ENCODE peak calls at places on chromosomes 16 and 17, in six cellular contexts. I, G, H, Y, P and A are unnamed samples.

GRCh38 chr16:20568404-20568803 is 7.8 kb downstream of the ACSM2B start:
- DNase-seq in I (no peak), H (no peak), P (no peak), G (no peak), Y (no peak), A (no peak)

GRCh38 chr17:36808181-36808661 is 129.1 kb upstream of the LHX1 start:
- DNase-seq in G (no peak), I (no peak), Y (no peak), P (no peak), H (peak; percentile 24), A (no peak)

GRCh38 chr17:44067547-44067945 is 1.1 kb upstream of the LSM12 start:
- DNase-seq in I (no peak), H (no peak), P (no peak), G (no peak), Y (no peak), A (no peak)

GRCh38 chr16:30490210-30490609 is 17.7 kb downstream of the ITGAL start:
- DNase-seq in H (no peak), G (no peak), P (no peak), Y (no peak), I (no peak), A (no peak)

GRCh38 chr17:57810740-57811632 is 38.9 kb downstream of the MRPS23 start:
- DNase-seq in H (peak; percentile 77), I (peak; percentile 48), G (peak; percentile 19), P (no peak), Y (no peak), A (peak; percentile 31)

GRCh38 chr17:32298721-32299578 is 33.3 kb downstream of the RHBDL3 start:
- DNase-seq in G (no peak), Y (no peak), H (peak; percentile 99), I (no peak), P (no peak), A (no peak)

GRCh38 chr17:77872199-77872598 is 86.3 kb upstream of the TNRC6C start:
- DNase-seq in P (no peak), G (no peak), H (no peak), I (no peak), Y (no peak), A (no peak)

GRCh38 chr17:27603870-27604794 is 26.9 kb upstream of the LGALS9 start:
- DNase-seq in H (no peak), G (no peak), Y (no peak), P (no peak), I (no peak), A (no peak)

GRCh38 chr16:50643192-50643591 is 37.9 kb downstream of the SNX20 start:
- DNase-seq in G (no peak), Y (no peak), I (no peak), H (peak; percentile 55), P (no peak), A (no peak)

GRCh38 chr17:78408476-78409020 is 30.1 kb downstream of the PGS1 start:
- DNase-seq in H (no peak), P (no peak), I (no peak), Y (no peak), G (no peak), A (no peak)

GRCh38 chr17:75619506-75620431 is 13.5 kb upstream of the SMIM5 start:
- DNase-seq in G (no peak), Y (no peak), I (peak; percentile 45), P (peak; percentile 20), H (peak; percentile 61), A (peak; percentile 33)

GRCh38 chr16:82082543-82083244 is 47.6 kb downstream of the HSD17B2 start:
- DNase-seq in P (no peak), I (no peak), Y (no peak), G (no peak), H (no peak), A (peak; percentile 2)

GRCh38 chr16:48611329-48612137 is 1.6 kb upstream of the N4BP1 start:
- DNase-seq in I (no peak), Y (no peak), P (peak; percentile 67), H (peak; percentile 24), G (no peak), A (no peak)

GRCh38 chr17:52071712-52072111 is 86.8 kb downstream of the CA10 start:
- DNase-seq in G (no peak), I (no peak), Y (no peak), P (no peak), H (no peak), A (no peak)

GRCh38 chr17:79951361-79952264 is 84.1 kb downstream of the TBC1D16 start:
- DNase-seq in G (peak; percentile 79), H (no peak), P (no peak), I (peak; percentile 78), Y (peak; percentile 45), A (peak; percentile 61)

GRCh38 chr17:61402978-61403845 is 3.6 kb downstream of the TBX2 start:
- DNase-seq in Y (no peak), H (peak; percentile 87), P (no peak), G (no peak), I (no peak), A (no peak)

GRCh38 chr17:80793421-80793820 is 198.2 kb upstream of the CHMP6 start:
- DNase-seq in H (no peak), Y (no peak), G (no peak), I (no peak), P (no peak), A (no peak)

GRCh38 chr17:17043668-17044226 is 1.5 kb downstream of the MPRIP start:
- DNase-seq in H (no peak), P (no peak), Y (no peak), G (no peak), I (no peak), A (no peak)

GRCh38 chr16:56841233-56841632 is 23.8 kb upstream of the SLC12A3 start:
- DNase-seq in Y (no peak), P (no peak), I (no peak), H (no peak), G (no peak), A (peak; percentile 63)

GRCh38 chr17:47204722-47205418 is 4.3 kb upstream of the MYL4 start:
- DNase-seq in H (no peak), G (peak; percentile 19), I (no peak), P (no peak), Y (peak; percentile 21), A (no peak)

GRCh38 chr16:70437582-70438324 is 1.1 kb downstream of the ST3GAL2 start:
- DNase-seq in G (peak; percentile 38), I (peak; percentile 17), H (peak; percentile 73), Y (peak; percentile 39), P (no peak), A (peak; percentile 47)

GRCh38 chr17:40315206-40315605 is 6.2 kb downstream of the RARA start:
- DNase-seq in P (no peak), I (no peak), Y (no peak), H (no peak), G (no peak), A (no peak)

GRCh38 chr17:1050246-1050995 is 53.5 kb downstream of the TIMM22 start:
- DNase-seq in P (no peak), Y (no peak), H (peak; percentile 92), I (no peak), G (no peak), A (no peak)

GRCh38 chr17:81831957-81832607 is 1.0 kb downstream of the MCRIP1 start:
- DNase-seq in Y (no peak), H (peak; percentile 44), I (peak; percentile 56), G (no peak), P (peak; percentile 44), A (peak; percentile 54)

GRCh38 chr16:87931504-87931903 is 4.8 kb downstream of the CA5A start:
- DNase-seq in Y (no peak), G (no peak), P (no peak), H (no peak), I (no peak), A (no peak)

GRCh38 chr16:31700200-31700529 is 172.5 kb downstream of the AHSP start:
- DNase-seq in H (peak; percentile 86), Y (no peak), P (no peak), G (no peak), I (no peak), A (no peak)

GRCh38 chr17:74883241-74883750 is 10.1 kb downstream of the FADS6 start:
- DNase-seq in Y (no peak), G (no peak), P (no peak), I (no peak), H (no peak), A (no peak)

GRCh38 chr17:82889496-82890338 is 49.9 kb upstream of the ZNF750 start:
- DNase-seq in P (no peak), Y (no peak), G (no peak), H (no peak), I (peak; percentile 93), A (no peak)

GRCh38 chr17:45430738-45431530 is 1.7 kb downstream of the ARHGAP27 start:
- DNase-seq in I (peak; percentile 70), Y (no peak), G (no peak), H (no peak), P (no peak), A (no peak)

GRCh38 chr17:37488607-37489196 is 989 bp upstream of the DUSP14 start:
- DNase-seq in I (peak; percentile 91), G (peak; percentile 55), P (peak; percentile 59), H (peak; percentile 64), Y (peak; percentile 61), A (peak; percentile 79)

GRCh38 chr16:64089697-64090096 is 1032.2 kb downstream of the CDH11 start:
- DNase-seq in H (peak; percentile 91), I (no peak), Y (no peak), P (no peak), G (no peak), A (no peak)

GRCh38 chr16:3099732-3100499 is 822 bp upstream of the ZSCAN10 start:
- DNase-seq in G (no peak), H (peak; percentile 78), P (peak; percentile 99), I (peak; percentile 98), Y (no peak), A (peak; percentile 95)

GRCh38 chr16:17578921-17579876 is 108.4 kb upstream of the XYLT1 start:
- DNase-seq in H (peak; percentile 76), P (peak; percentile 51), G (no peak), Y (no peak), I (peak; percentile 65), A (peak; percentile 66)

GRCh38 chr17:59435238-59435637 is 103.8 kb downstream of the YPEL2 start:
- DNase-seq in H (no peak), Y (no peak), I (no peak), G (no peak), P (no peak), A (no peak)

GRCh38 chr17:33523577-33523981 is 230.5 kb upstream of the ASIC2 start:
- DNase-seq in P (no peak), I (peak; percentile 6), G (peak; percentile 31), Y (peak; percentile 72), H (no peak), A (no peak)

GRCh38 chr17:77258638-77259037 is 117.9 kb downstream of the SEC14L1 start:
- DNase-seq in I (no peak), G (no peak), Y (no peak), H (peak; percentile 95), P (no peak), A (no peak)

GRCh38 chr17:79045830-79046500 is 22.0 kb downstream of the C1QTNF1 start:
- DNase-seq in I (peak; percentile 79), H (peak; percentile 91), Y (peak; percentile 46), G (peak; percentile 27), P (peak; percentile 48), A (peak; percentile 91)